ENCODE peak calls at places on chromosomes 7 and 10, in seven cellular contexts. R is stimulated activated CD4-positive, alpha-beta T cell treated with anti-CD3 and anti-CD28 coated beads, Interleukin-15, amount 100 ng/mL, for 48 hours; H is pons; Q is GM23248; C is activated effector memory CD4-positive, alpha-beta T cell treated with Interleukin-2 at 50 U/mL for 16 hours; Y is upper lobe of left lung; P is pancreas. G is an unnamed sample.

GRCh38 chr10:120156614-120157274 is 264.2 kb downstream of the SEC23IP start:
- DNase-seq in Y (no peak), Q (no peak), P (no peak), H (no peak), C (no peak), R (no peak), G (no peak)

GRCh38 chr10:31687545-31688482 is 240.8 kb downstream of the ARHGAP12 start:
- DNase-seq in P (no peak), Q (peak), Y (no peak), H (no peak), R (no peak), C (no peak), G (no peak)

GRCh38 chr7:105773030-105773460 is 103.4 kb downstream of the ATXN7L1 start:
- DNase-seq in P (no peak), C (no peak), H (no peak), Y (no peak), Q (no peak), R (no peak), G (no peak)

GRCh38 chr10:28873540-28873939 is 196.2 kb downstream of the BAMBI start:
- DNase-seq in Q (no peak), R (no peak), Y (no peak), P (no peak), H (no peak), C (no peak), G (no peak)

GRCh38 chr10:124998624-124999291 is 56.8 kb downstream of the ZRANB1 start:
- DNase-seq in R (no peak), P (no peak), Y (peak), C (no peak), Q (no peak), H (no peak), G (no peak)

GRCh38 chr10:29239569-29240472 is 49.0 kb upstream of the LYZL1 start:
- DNase-seq in Q (peak), R (no peak), Y (no peak), H (no peak), C (no peak), P (no peak), G (no peak)

GRCh38 chr7:133051719-133052118 is 30.2 kb downstream of the CHCHD3 start:
- DNase-seq in Y (no peak), Q (no peak), R (no peak), H (no peak), C (no peak), P (no peak), G (no peak)

GRCh38 chr10:76543655-76544054 is 1094.0 kb downstream of the KCNMA1 start:
- DNase-seq in H (no peak), C (no peak), Q (peak), P (no peak), R (no peak), Y (no peak), G (no peak)